ENCODE peak calls at places on chromosome 15, in four cellular contexts. One of them, this sample, is unnamed.
A peak's percentile ranks its signal among the peaks of the same experiment; 100 is the strongest.

GRCh38 chr15:38895326-38896282 is 331.0 kb upstream of the RASGRP1 start:
- DNase-seq in 8988T: no peak
- DNase-seq in T-cell: no peak
- DNase-seq in NCI-H460: no peak
- DNase-seq in this sample: no peak

GRCh38 chr15:80906159-80906775 is 83.4 kb downstream of the MESD start:
- DNase-seq in NCI-H460: no peak
- DNase-seq in 8988T: no peak
- DNase-seq in T-cell: no peak
- DNase-seq in this sample: no peak

GRCh38 chr15:50911001-50911400 is 2.5 kb downstream of the AP4E1 start:
- DNase-seq in 8988T: no peak
- DNase-seq in NCI-H460: no peak
- DNase-seq in T-cell: no peak
- DNase-seq in this sample: no peak

GRCh38 chr15:62822228-62822627 is 220.3 kb upstream of the TPM1 start:
- DNase-seq in T-cell: no peak
- DNase-seq in NCI-H460: no peak
- DNase-seq in 8988T: no peak
- DNase-seq in this sample: no peak

GRCh38 chr15:41581110-41581509 is 22.1 kb downstream of the TYRO3 start:
- DNase-seq in T-cell: no peak
- DNase-seq in NCI-H460: no peak
- DNase-seq in 8988T: no peak
- DNase-seq in this sample: no peak

GRCh38 chr15:90411176-90411575 is 23.1 kb downstream of the IQGAP1 start:
- DNase-seq in T-cell: no peak
- DNase-seq in NCI-H460: no peak
- DNase-seq in 8988T: no peak
- DNase-seq in this sample: no peak

GRCh38 chr15:31312220-31312619 is 14.4 kb upstream of the KLF13 start:
- DNase-seq in T-cell: no peak
- DNase-seq in 8988T: no peak
- DNase-seq in NCI-H460: no peak
- DNase-seq in this sample: no peak

GRCh38 chr15:90982135-90982534 is 12.2 kb downstream of the PRC1 start:
- DNase-seq in 8988T: no peak
- DNase-seq in NCI-H460: no peak
- DNase-seq in T-cell: no peak
- DNase-seq in this sample: no peak

GRCh38 chr15:72562878-72563277 is 88.7 kb downstream of the ARIH1 start:
- DNase-seq in T-cell: no peak
- DNase-seq in NCI-H460: no peak
- DNase-seq in 8988T: no peak
- DNase-seq in this sample: no peak

GRCh38 chr15:72271895-72272212 is 500 bp downstream of the PARP6 start:
- DNase-seq in T-cell: peak; percentile 28
- DNase-seq in NCI-H460: no peak
- DNase-seq in 8988T: no peak
- DNase-seq in this sample: peak; percentile 2

GRCh38 chr15:60396964-60397771 is 618 bp downstream of the ANXA2 start:
- DNase-seq in NCI-H460: peak; percentile 88
- DNase-seq in 8988T: no peak
- DNase-seq in T-cell: peak; percentile 13
- DNase-seq in this sample: no peak

GRCh38 chr15:26503998-26504397 is 268.9 kb downstream of the GABRB3 start:
- DNase-seq in 8988T: no peak
- DNase-seq in NCI-H460: no peak
- DNase-seq in T-cell: no peak
- DNase-seq in this sample: no peak

GRCh38 chr15:36278219-36278618 is 301.2 kb upstream of the CDIN1 start:
- DNase-seq in NCI-H460: peak; percentile 6
- DNase-seq in T-cell: no peak
- DNase-seq in 8988T: no peak
- DNase-seq in this sample: no peak

GRCh38 chr15:61522375-61522774 is 293.3 kb upstream of the RORA start:
- DNase-seq in 8988T: no peak
- DNase-seq in T-cell: no peak
- DNase-seq in NCI-H460: no peak
- DNase-seq in this sample: no peak

GRCh38 chr15:88909956-88910831 is 3.0 kb downstream of the MFGE8 start:
- DNase-seq in NCI-H460: no peak
- DNase-seq in T-cell: no peak
- DNase-seq in 8988T: no peak
- DNase-seq in this sample: no peak

GRCh38 chr15:78938608-78939488 is 6.0 kb downstream of the CTSH start:
- DNase-seq in 8988T: no peak
- DNase-seq in NCI-H460: no peak
- DNase-seq in T-cell: no peak
- DNase-seq in this sample: no peak

GRCh38 chr15:46815765-46816164 is 901.5 kb upstream of the SEMA6D start:
- DNase-seq in 8988T: no peak
- DNase-seq in T-cell: no peak
- DNase-seq in NCI-H460: no peak
- DNase-seq in this sample: no peak

GRCh38 chr15:99951471-99951870 is 218.2 kb upstream of the LYSMD4 start:
- DNase-seq in NCI-H460: no peak
- DNase-seq in 8988T: no peak
- DNase-seq in T-cell: no peak
- DNase-seq in this sample: no peak

GRCh38 chr15:39624806-39625205 is 43.9 kb downstream of the THBS1 start:
- DNase-seq in NCI-H460: no peak
- DNase-seq in 8988T: no peak
- DNase-seq in T-cell: peak; percentile 62
- DNase-seq in this sample: no peak

GRCh38 chr15:28886431-28887343 is 913 bp downstream of the APBA2 start:
- DNase-seq in NCI-H460: no peak
- DNase-seq in 8988T: no peak
- DNase-seq in T-cell: no peak
- DNase-seq in this sample: no peak

GRCh38 chr15:38226867-38227266 is 25.8 kb upstream of the SPRED1 start:
- DNase-seq in 8988T: no peak
- DNase-seq in NCI-H460: peak; percentile 89
- DNase-seq in T-cell: no peak
- DNase-seq in this sample: peak; percentile 91

GRCh38 chr15:38440353-38441129 is 13.4 kb upstream of the FAM98B start:
- DNase-seq in T-cell: peak; percentile 29
- DNase-seq in NCI-H460: peak; percentile 54
- DNase-seq in 8988T: no peak
- DNase-seq in this sample: peak; percentile 15

GRCh38 chr15:75104804-75105557 is 81.6 kb downstream of the PPCDC start:
- DNase-seq in T-cell: no peak
- DNase-seq in 8988T: no peak
- DNase-seq in NCI-H460: no peak
- DNase-seq in this sample: peak; percentile 69

GRCh38 chr15:35858707-35859106 is 312.7 kb upstream of the DPH6 start:
- DNase-seq in NCI-H460: no peak
- DNase-seq in 8988T: no peak
- DNase-seq in T-cell: no peak
- DNase-seq in this sample: no peak

GRCh38 chr15:79779739-79780138 is 117.1 kb downstream of the MTHFS start:
- DNase-seq in 8988T: no peak
- DNase-seq in T-cell: no peak
- DNase-seq in NCI-H460: no peak
- DNase-seq in this sample: no peak